ENCODE peak calls at places on chromosomes 13 and 19, in seven cellular contexts. R is activated T-helper 1 cell treated with anti-CD3 and anti-CD28 coated beads, Interleukin-12 subunit alpha, Interleukin-12 subunit beta, Interleukin-2, Interleukin-4 antibody, amounts not matched to agents 30 ng/mL and 10 ng/mL and 1 ng/mL, durations not matched to agents 14 hours and 24 hours and 36 hours; K is HT-29; A is CD4-positive, alpha-beta T cell; V is left lobe of liver; W is left colon; U is naive thymus-derived CD4-positive, alpha-beta T cell. D is an unnamed sample.

GRCh38 chr19:45297674-45298073 is 25.0 kb downstream of the CKM start:
- DNase-seq in K (no peak), U (no peak), V (no peak), R (no peak), W (no peak), A (no peak), D (no peak)

GRCh38 chr13:92849381-92849780 is 377.2 kb upstream of the GPC6 start:
- DNase-seq in A (no peak), K (no peak), R (no peak), V (no peak), U (no peak), W (no peak), D (no peak)

GRCh38 chr19:7806876-7807275 is 23.1 kb upstream of the EVI5L start:
- DNase-seq in A (no peak), W (no peak), K (no peak), U (no peak), V (no peak), R (no peak), D (no peak)

GRCh38 chr13:51643114-51643881 is 59.0 kb downstream of the WDFY2 start:
- DNase-seq in U (no peak), K (no peak), V (no peak), R (no peak), A (no peak), W (no peak), D (no peak)

GRCh38 chr19:21677696-21678418 is 89.5 kb downstream of the ZNF100 start:
- DNase-seq in A (peak; percentile 8), R (no peak), K (no peak), U (no peak), W (no peak), V (no peak), D (no peak)

GRCh38 chr13:37342205-37342604 is 236.7 kb upstream of the CSNK1A1L start:
- DNase-seq in U (no peak), V (no peak), A (no peak), K (no peak), R (no peak), W (no peak), D (no peak)

GRCh38 chr13:51549050-51549449 is 35.2 kb upstream of the WDFY2 start:
- DNase-seq in A (no peak), K (peak; percentile 17), W (no peak), V (no peak), R (no peak), U (no peak), D (no peak)

GRCh38 chr19:48556825-48557224 is 4.9 kb downstream of the SULT2B1 start:
- DNase-seq in A (no peak), U (no peak), R (no peak), W (no peak), K (no peak), V (no peak), D (no peak)

GRCh38 chr13:103250071-103250470 is 183.9 kb upstream of the SLC10A2 start:
- DNase-seq in K (no peak), W (no peak), V (no peak), R (no peak), U (no peak), A (no peak), D (no peak)

GRCh38 chr13:49409008-49409407 is 34.9 kb downstream of the CAB39L start:
- DNase-seq in V (no peak), U (no peak), K (no peak), A (no peak), W (no peak), R (no peak), D (no peak)

GRCh38 chr19:41050426-41050825 is 37.8 kb upstream of the CYP2A13 start:
- DNase-seq in U (no peak), R (no peak), A (no peak), V (no peak), W (no peak), K (no peak), D (no peak)

GRCh38 chr13:53368948-53369347 is 340.3 kb downstream of the OLFM4 start:
- DNase-seq in U (no peak), A (no peak), R (no peak), W (no peak), V (no peak), K (peak; percentile 9), D (no peak)

GRCh38 chr19:18420931-18421330 is 1.7 kb downstream of the SSBP4 start:
- DNase-seq in W (no peak), U (no peak), R (no peak), K (no peak), V (no peak), A (no peak), D (no peak)

D was measured in right lobe of liver.